ENCODE peak calls at places on chromosome 7, in seven cellular contexts. B is fibroblast of mammary gland, S is stromal cell of bone marrow, Y is T follicular helper cell, X is RWPE2, U is BE2C, L is NCI-H82. G is an unnamed sample.

GRCh38 chr7:3927446-3928110 is 626.5 kb downstream of the SDK1 start:
- DNase-seq in Y (no peak), X (no peak), B (no peak), U (no peak), S (no peak), L (no peak), G (no peak)

GRCh38 chr7:27793780-27794179 is 53.8 kb downstream of the TAX1BP1 start:
- DNase-seq in L (no peak), S (no peak), Y (no peak), U (no peak), B (no peak), X (no peak), G (no peak)

GRCh38 chr7:50660830-50661175 is 95.6 kb upstream of the DDC start:
- DNase-seq in S (no peak), X (no peak), B (no peak), L (no peak), U (no peak), Y (no peak), G (no peak)

GRCh38 chr7:138948403-138948802 is 32.8 kb downstream of the KIAA1549 start:
- DNase-seq in L (no peak), S (no peak), Y (no peak), B (no peak), U (no peak), X (no peak), G (no peak)

GRCh38 chr7:2190531-2190930 is 42.2 kb downstream of the MAD1L1 start:
- DNase-seq in X (no peak), U (no peak), Y (no peak), L (no peak), B (peak), S (peak), G (no peak)

GRCh38 chr7:157523766-157524421 is 187.1 kb downstream of the DNAJB6 start:
- DNase-seq in B (no peak), U (no peak), L (no peak), S (no peak), Y (no peak), X (peak), G (no peak)

GRCh38 chr7:45415265-45415664 is 158.9 kb upstream of the ADCY1 start:
- DNase-seq in S (no peak), B (no peak), Y (no peak), L (no peak), U (no peak), X (no peak), G (no peak)

GRCh38 chr7:75650062-75650461 is 88.7 kb downstream of the HIP1 start:
- DNase-seq in B (no peak), S (no peak), L (peak), X (no peak), Y (no peak), U (no peak), G (no peak)

GRCh38 chr7:150950496-150951180 is 27.5 kb downstream of the KCNH2 start:
- DNase-seq in Y (no peak), S (no peak), B (no peak), L (no peak), X (peak), U (peak), G (no peak)

GRCh38 chr7:78002715-78003114 is 204.1 kb downstream of the PHTF2 start:
- DNase-seq in B (no peak), U (no peak), Y (no peak), S (no peak), X (no peak), L (no peak), G (no peak)

G was measured in NCI-H524.